ENCODE peak calls at places on chromosomes 16 and 17, in four cellular contexts. One of them, this sample, is unnamed.

GRCh38 chr16:70701596-70701995 is 15.7 kb upstream of the MTSS2 start:
- DNase-seq in K562: no peak
- DNase-seq in keratinocyte: no peak
- DNase-seq in endothelial cell of umbilical vein: no peak
- DNase-seq in this sample: no peak

GRCh38 chr16:53257001-53257400 is 177.3 kb upstream of the RBL2 start:
- DNase-seq in endothelial cell of umbilical vein: peak; percentile 31
- DNase-seq in K562: no peak
- DNase-seq in keratinocyte: no peak
- DNase-seq in this sample: peak; percentile 59

GRCh38 chr16:2768403-2769089 is 8.5 kb downstream of the ELOB start:
- DNase-seq in keratinocyte: no peak
- DNase-seq in endothelial cell of umbilical vein: no peak
- DNase-seq in K562: peak; percentile 50
- DNase-seq in this sample: no peak

GRCh38 chr16:71552698-71553503 is 24.0 kb downstream of the TAT start:
- DNase-seq in endothelial cell of umbilical vein: no peak
- DNase-seq in K562: no peak
- DNase-seq in keratinocyte: no peak
- DNase-seq in this sample: no peak

GRCh38 chr17:6938637-6939036 is 57.2 kb upstream of the ALOX12 start:
- DNase-seq in endothelial cell of umbilical vein: no peak
- DNase-seq in K562: no peak
- DNase-seq in keratinocyte: no peak
- DNase-seq in this sample: no peak

GRCh38 chr17:68780561-68780960 is 174.6 kb downstream of the ABCA8 start:
- DNase-seq in keratinocyte: no peak
- DNase-seq in endothelial cell of umbilical vein: no peak
- DNase-seq in K562: no peak
- DNase-seq in this sample: no peak

GRCh38 chr16:14527411-14528044 is 102.5 kb downstream of the PARN start:
- DNase-seq in endothelial cell of umbilical vein: no peak
- DNase-seq in keratinocyte: no peak
- DNase-seq in K562: no peak
- DNase-seq in this sample: peak; percentile 81

GRCh38 chr16:79089735-79090284 is 510.7 kb downstream of the MAF start:
- DNase-seq in keratinocyte: no peak
- DNase-seq in K562: no peak
- DNase-seq in endothelial cell of umbilical vein: no peak
- DNase-seq in this sample: no peak

GRCh38 chr16:813204-813915 is 12.8 kb upstream of the GNG13 start:
- DNase-seq in endothelial cell of umbilical vein: no peak
- DNase-seq in keratinocyte: no peak
- DNase-seq in K562: peak; percentile 84
- DNase-seq in this sample: peak; percentile 8

GRCh38 chr16:21026846-21027245 is 123.8 kb downstream of the DNAH3 start:
- DNase-seq in endothelial cell of umbilical vein: no peak
- DNase-seq in K562: no peak
- DNase-seq in keratinocyte: no peak
- DNase-seq in this sample: no peak

GRCh38 chr16:50835358-50836060 is 93.6 kb downstream of the CYLD start:
- DNase-seq in K562: no peak
- DNase-seq in endothelial cell of umbilical vein: no peak
- DNase-seq in keratinocyte: no peak
- DNase-seq in this sample: no peak

GRCh38 chr16:77624085-77624484 is 98.2 kb upstream of the NUDT7 start:
- DNase-seq in endothelial cell of umbilical vein: no peak
- DNase-seq in K562: no peak
- DNase-seq in keratinocyte: no peak
- DNase-seq in this sample: no peak

GRCh38 chr16:4507588-4508345 is 30.8 kb downstream of the CDIP1 start:
- DNase-seq in keratinocyte: no peak
- DNase-seq in endothelial cell of umbilical vein: no peak
- DNase-seq in K562: no peak
- DNase-seq in this sample: no peak

GRCh38 chr16:31354394-31355291 is at the start of gene ITGAX:
- DNase-seq in endothelial cell of umbilical vein: peak; percentile 34
- DNase-seq in keratinocyte: no peak
- DNase-seq in K562: peak; percentile 79
- DNase-seq in this sample: peak; percentile 20

GRCh38 chr17:19338031-19338990 is 24.2 kb downstream of the B9D1 start:
- DNase-seq in keratinocyte: no peak
- DNase-seq in K562: peak; percentile 62
- DNase-seq in endothelial cell of umbilical vein: peak; percentile 66
- DNase-seq in this sample: peak; percentile 13

GRCh38 chr16:72124761-72125634 is 31.4 kb downstream of the DHX38 start:
- DNase-seq in keratinocyte: peak; percentile 33
- DNase-seq in endothelial cell of umbilical vein: peak; percentile 67
- DNase-seq in K562: peak; percentile 73
- DNase-seq in this sample: peak; percentile 69

GRCh38 chr16:86824751-86825310 is 246.5 kb downstream of the FOXL1 start:
- DNase-seq in endothelial cell of umbilical vein: peak; percentile 65
- DNase-seq in K562: no peak
- DNase-seq in keratinocyte: no peak
- DNase-seq in this sample: peak; percentile 12

GRCh38 chr16:50298591-50299507 is 32.5 kb downstream of the ADCY7 start:
- DNase-seq in K562: no peak
- DNase-seq in keratinocyte: no peak
- DNase-seq in endothelial cell of umbilical vein: no peak
- DNase-seq in this sample: no peak

GRCh38 chr17:42675984-42676423 is 790 bp downstream of the PLEKHH3 start:
- DNase-seq in endothelial cell of umbilical vein: peak; percentile 45
- DNase-seq in K562: peak; percentile 52
- DNase-seq in keratinocyte: no peak
- DNase-seq in this sample: peak; percentile 45

GRCh38 chr16:2015117-2015946 is 4.3 kb upstream of the NPW start:
- DNase-seq in keratinocyte: no peak
- DNase-seq in K562: no peak
- DNase-seq in endothelial cell of umbilical vein: no peak
- DNase-seq in this sample: peak; percentile 47

GRCh38 chr16:12257926-12258561 is 281.5 kb downstream of the SNX29 start:
- DNase-seq in keratinocyte: no peak
- DNase-seq in K562: peak; percentile 27
- DNase-seq in endothelial cell of umbilical vein: no peak
- DNase-seq in this sample: no peak

GRCh38 chr17:69967910-69968411 is 107.1 kb upstream of the KCNJ16 start:
- DNase-seq in endothelial cell of umbilical vein: peak; percentile 91
- DNase-seq in K562: no peak
- DNase-seq in keratinocyte: no peak
- DNase-seq in this sample: peak; percentile 98

GRCh38 chr16:15523092-15523541 is 88.7 kb downstream of the BMERB1 start:
- DNase-seq in endothelial cell of umbilical vein: no peak
- DNase-seq in keratinocyte: no peak
- DNase-seq in K562: no peak
- DNase-seq in this sample: no peak

GRCh38 chr17:32912218-32912897 is 15.6 kb upstream of the TMEM98 start:
- DNase-seq in K562: peak; percentile 86
- DNase-seq in endothelial cell of umbilical vein: peak; percentile 79
- DNase-seq in keratinocyte: no peak
- DNase-seq in this sample: peak; percentile 76

GRCh38 chr17:45257115-45257514 is 4.8 kb downstream of the SPATA32 start:
- DNase-seq in keratinocyte: no peak
- DNase-seq in endothelial cell of umbilical vein: no peak
- DNase-seq in K562: no peak
- DNase-seq in this sample: no peak

GRCh38 chr17:62652251-62653001 is 25.0 kb downstream of the MRC2 start:
- DNase-seq in K562: no peak
- DNase-seq in keratinocyte: no peak
- DNase-seq in endothelial cell of umbilical vein: peak; percentile 83
- DNase-seq in this sample: peak; percentile 75

GRCh38 chr16:69531988-69532387 is 33.8 kb upstream of the NFAT5 start:
- DNase-seq in endothelial cell of umbilical vein: no peak
- DNase-seq in K562: no peak
- DNase-seq in keratinocyte: no peak
- DNase-seq in this sample: no peak

GRCh38 chr17:9256944-9257629 is 235.8 kb downstream of the NTN1 start:
- DNase-seq in endothelial cell of umbilical vein: peak; percentile 42
- DNase-seq in K562: no peak
- DNase-seq in keratinocyte: no peak
- DNase-seq in this sample: peak; percentile 52

GRCh38 chr17:40755231-40755630 is at the start of gene KRT25:
- DNase-seq in K562: no peak
- DNase-seq in keratinocyte: no peak
- DNase-seq in endothelial cell of umbilical vein: no peak
- DNase-seq in this sample: no peak
- H3K9me1 ChIP-seq in K562: no peaks in the 10 kb centered on the region
- H3K9me1 ChIP-seq in keratinocyte: no peaks in the 10 kb centered on the region
- H3K9me1 ChIP-seq in endothelial cell of umbilical vein: no peaks in the 10 kb centered on the region
- H3K9me1 ChIP-seq in this sample: no peaks in the 10 kb centered on the region

DNA sequence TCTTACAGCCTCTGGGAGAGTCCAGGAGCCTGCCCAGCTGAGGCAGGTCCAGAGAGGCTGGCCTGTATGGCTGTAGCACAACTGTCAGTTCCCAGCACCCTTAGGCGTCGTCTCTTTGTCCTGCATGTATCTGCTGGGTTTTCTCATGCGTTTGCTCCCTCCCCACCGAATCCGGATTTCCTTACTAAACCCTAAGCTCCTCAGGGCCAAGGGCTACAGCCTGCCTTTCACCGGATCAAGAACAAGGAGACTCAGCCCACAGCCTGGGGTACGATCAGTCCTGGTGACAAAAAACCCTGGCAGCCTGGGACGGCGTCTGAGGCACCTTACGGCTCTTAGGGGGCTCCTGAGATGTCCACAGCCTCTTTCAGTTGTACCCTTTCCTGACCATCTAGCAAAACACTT is 12.1 kb downstream of the HIC1 start:
- DNase-seq in K562: no peak
- DNase-seq in keratinocyte: no peak
- DNase-seq in endothelial cell of umbilical vein: no peak
- DNase-seq in this sample: no peak
- H3K9me1 ChIP-seq in K562: no peaks in the 10 kb centered on the region
- H3K9me1 ChIP-seq in keratinocyte: no peaks in the 10 kb centered on the region
- H3K9me1 ChIP-seq in endothelial cell of umbilical vein: no peaks in the 10 kb centered on the region
- H3K9me1 ChIP-seq in this sample: peaks cover 53% of the 10 kb centered on the region

GRCh38 chr17:55639096-55639495 is 83.6 kb downstream of the TMEM100 start:
- DNase-seq in K562: no peak
- DNase-seq in keratinocyte: no peak
- DNase-seq in endothelial cell of umbilical vein: no peak
- DNase-seq in this sample: no peak
- H3K9me1 ChIP-seq in K562: no peaks in the 10 kb centered on the region
- H3K9me1 ChIP-seq in keratinocyte: no peaks in the 10 kb centered on the region
- H3K9me1 ChIP-seq in endothelial cell of umbilical vein: no peaks in the 10 kb centered on the region
- H3K9me1 ChIP-seq in this sample: no peaks in the 10 kb centered on the region

DNA sequence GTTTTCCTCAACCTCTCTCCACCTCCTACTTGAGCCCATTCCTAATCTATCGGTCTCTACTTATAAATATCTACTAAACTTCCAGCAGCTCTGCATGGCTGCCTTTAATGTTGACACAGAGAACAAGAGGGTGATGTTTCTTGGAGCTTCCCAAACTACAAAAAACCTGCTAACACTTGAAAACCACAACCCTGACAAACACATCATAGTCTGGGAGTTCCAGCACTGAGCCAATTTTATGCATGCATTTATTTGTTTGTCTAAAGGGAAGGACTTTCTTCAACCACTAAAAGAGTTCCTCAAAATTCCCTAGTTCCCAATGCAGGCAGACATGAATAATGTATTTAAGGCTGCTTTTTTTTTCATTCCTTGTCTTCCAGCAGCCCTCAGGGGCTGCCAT is 331.8 kb upstream of the XYLT1 start:
- DNase-seq in endothelial cell of umbilical vein: no peak
- DNase-seq in K562: no peak
- DNase-seq in keratinocyte: no peak
- DNase-seq in this sample: peak; percentile 72
- H3K9me1 ChIP-seq in endothelial cell of umbilical vein: no peaks in the 10 kb centered on the region
- H3K9me1 ChIP-seq in K562: no peaks in the 10 kb centered on the region
- H3K9me1 ChIP-seq in keratinocyte: no peaks in the 10 kb centered on the region
- H3K9me1 ChIP-seq in this sample: no peaks in the 10 kb centered on the region

DNA sequence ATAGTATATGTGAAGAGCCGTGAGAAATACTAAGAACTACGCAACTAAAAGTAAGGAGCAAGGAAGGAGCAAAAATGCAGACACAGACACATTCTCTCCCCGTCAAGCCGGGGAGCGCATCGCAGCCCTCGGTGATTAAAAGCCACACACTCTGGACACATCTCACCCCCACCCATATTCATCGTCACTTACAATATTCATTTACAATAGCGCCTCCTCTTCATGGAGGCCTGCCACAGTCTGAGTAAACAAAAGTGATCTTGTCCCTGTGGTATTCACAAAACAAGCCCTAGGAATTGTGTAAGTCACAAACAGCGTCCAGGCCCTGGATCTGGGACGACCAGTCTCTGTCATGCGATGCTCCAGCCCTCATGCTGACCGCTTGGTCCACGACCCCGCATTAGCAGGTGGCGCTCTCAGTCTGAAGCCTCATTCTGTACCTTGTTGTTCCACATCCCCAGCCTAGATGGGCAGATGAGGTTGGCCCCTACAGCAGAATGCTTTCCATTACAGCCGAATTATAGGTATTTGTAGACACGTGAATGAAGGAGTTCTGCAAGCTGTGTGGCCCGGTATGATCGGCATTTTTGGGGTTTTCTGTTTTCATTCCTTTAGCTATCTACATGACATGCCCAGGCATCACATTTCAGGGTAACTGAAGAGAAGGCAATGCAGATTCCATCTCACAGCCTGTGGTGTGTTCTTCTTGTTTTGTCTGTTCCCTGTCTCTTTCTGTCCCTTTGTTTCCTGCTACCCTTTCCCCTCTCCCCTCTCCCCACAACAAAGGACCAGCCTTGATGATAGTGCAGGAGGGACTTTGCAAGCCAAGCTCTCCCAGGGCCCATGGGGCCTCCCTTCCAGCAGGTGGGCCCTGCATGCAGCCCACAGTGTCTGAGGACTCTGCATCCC is 207.1 kb downstream of the RPTOR start:
- DNase-seq in K562: no peak
- DNase-seq in keratinocyte: no peak
- DNase-seq in endothelial cell of umbilical vein: no peak
- DNase-seq in this sample: peak; percentile 58
- H3K9me1 ChIP-seq in K562: no peaks in the 10 kb centered on the region
- H3K9me1 ChIP-seq in keratinocyte: no peaks in the 10 kb centered on the region
- H3K9me1 ChIP-seq in endothelial cell of umbilical vein: no peaks in the 10 kb centered on the region
- H3K9me1 ChIP-seq in this sample: peaks cover 16% of the 10 kb centered on the region